ENCODE peak calls at places on chromosome 11, in seven cellular contexts. A is activated T-cell treated with anti-CD3 and anti-CD28 coated beads for 48 hours, O is EL, P is psoas muscle, R is brain microvascular endothelial cell, K is AG10803, U is H54. T is an unnamed sample.

GRCh38 chr11:111604392-111605009 is 2.3 kb downstream of the SIK2 start:
- DNase-seq in R (peak), K (peak), P (no peak), O (peak), A (no peak), U (no peak), T (peak)

GRCh38 chr11:19670030-19670761 is 42.4 kb upstream of the NAV2 start:
- DNase-seq in P (no peak), K (peak), U (peak), A (no peak), R (peak), O (peak), T (no peak)

GRCh38 chr11:59195596-59195995 is 17.1 kb downstream of the MPEG1 start:
- DNase-seq in R (no peak), P (no peak), K (no peak), A (no peak), O (no peak), U (no peak), T (no peak)

GRCh38 chr11:121055076-121055475 is 31.2 kb downstream of the TBCEL start:
- DNase-seq in R (no peak), P (no peak), U (no peak), K (no peak), A (no peak), O (no peak), T (no peak)

GRCh38 chr11:19959210-19959609 is 201.1 kb downstream of the DBX1 start:
- DNase-seq in U (no peak), K (no peak), P (no peak), R (no peak), O (no peak), A (no peak), T (no peak)

GRCh38 chr11:130522284-130522961 is 74.0 kb downstream of the ADAMTS15 start:
- DNase-seq in P (peak), A (no peak), O (peak), R (peak), U (peak), K (peak), T (peak)

GRCh38 chr11:102843474-102843873 is at the start of gene MMP3:
- DNase-seq in O (peak), P (no peak), K (peak), R (no peak), U (no peak), A (no peak), T (no peak)

GRCh38 chr11:1983601-1983961 is 14.1 kb downstream of the H19 start:
- DNase-seq in R (no peak), O (no peak), K (no peak), U (no peak), P (peak), A (no peak), T (no peak)

GRCh38 chr11:8386134-8386864 is 122.6 kb upstream of the LMO1 start:
- DNase-seq in A (no peak), K (no peak), P (no peak), U (no peak), R (no peak), O (no peak), T (no peak)

GRCh38 chr11:117230981-117231636 is 764 bp downstream of the PCSK7 start:
- DNase-seq in O (no peak), K (no peak), P (no peak), R (no peak), A (no peak), U (no peak), T (no peak)

GRCh38 chr11:20035701-20036601 is 124.3 kb downstream of the DBX1 start:
- DNase-seq in U (peak), P (no peak), O (peak), K (peak), A (no peak), R (peak), T (no peak)

GRCh38 chr11:46308632-46309419 is 31.4 kb downstream of the CREB3L1 start:
- DNase-seq in K (peak), A (peak), R (peak), P (peak), O (peak), U (peak), T (peak)

GRCh38 chr11:132429685-132430084 is 1059.3 kb downstream of the NTM start:
- DNase-seq in A (no peak), U (no peak), K (no peak), O (no peak), P (no peak), R (no peak), T (no peak)

GRCh38 chr11:19183641-19184040 is 18.1 kb downstream of the CSRP3 start:
- DNase-seq in U (no peak), A (no peak), O (no peak), P (no peak), K (no peak), R (no peak), T (peak)

GRCh38 chr11:62256281-62256680 is 13.7 kb upstream of the SCGB2A2 start:
- DNase-seq in P (no peak), U (no peak), K (no peak), R (no peak), A (no peak), O (no peak), T (no peak)

GRCh38 chr11:34157163-34157562 is 51.7 kb downstream of the NAT10 start:
- DNase-seq in K (no peak), P (peak), A (no peak), R (no peak), U (no peak), O (no peak), T (no peak)

GRCh38 chr11:765025-765801 is 12.1 kb downstream of the GATD1 start:
- DNase-seq in O (peak), P (peak), A (peak), U (no peak), K (peak), R (peak), T (peak)

GRCh38 chr11:70306586-70307033 is 36.1 kb downstream of the PPFIA1 start:
- DNase-seq in K (no peak), P (no peak), R (no peak), U (no peak), O (no peak), A (no peak), T (peak)

GRCh38 chr11:76236092-76237026 is 30.1 kb upstream of the WNT11 start:
- DNase-seq in O (peak), K (peak), P (no peak), A (peak), U (peak), R (peak), T (peak)

GRCh38 chr11:35714882-35715612 is 52.5 kb downstream of the TRIM44 start:
- DNase-seq in R (peak), P (no peak), K (peak), U (peak), O (peak), A (peak), T (no peak)

GRCh38 chr11:48096588-48097525 is 116.5 kb downstream of the PTPRJ start:
- DNase-seq in A (no peak), R (no peak), K (no peak), U (no peak), P (no peak), O (no peak), T (no peak)

GRCh38 chr11:77705195-77705876 is 67.7 kb upstream of the CLNS1A start:
- DNase-seq in P (no peak), U (peak), O (peak), A (no peak), K (peak), R (peak), T (peak)

GRCh38 chr11:820655-821512 is 2.2 kb downstream of the PNPLA2 start:
- DNase-seq in R (no peak), U (peak), P (peak), O (peak), A (no peak), K (peak), T (no peak)

GRCh38 chr11:133598879-133599278 is 66.6 kb upstream of the OPCML start:
- DNase-seq in R (no peak), U (no peak), K (no peak), P (no peak), O (no peak), A (no peak), T (no peak)

GRCh38 chr11:122676638-122677037 is 21.1 kb downstream of the UBASH3B start:
- DNase-seq in O (no peak), R (no peak), K (no peak), P (no peak), A (no peak), U (no peak), T (no peak)

GRCh38 chr11:24496371-24496727 is 504 bp upstream of the LUZP2 start:
- DNase-seq in R (no peak), K (no peak), O (no peak), A (no peak), U (no peak), P (no peak), T (no peak)

GRCh38 chr11:10654211-10655150 is 39.1 kb downstream of the IRAG1 start:
- DNase-seq in O (peak), A (no peak), R (no peak), K (peak), P (no peak), U (peak), T (peak)

GRCh38 chr11:72015511-72016061 is 16.9 kb downstream of the IL18BP start:
- DNase-seq in U (no peak), R (peak), K (no peak), A (no peak), O (no peak), P (no peak), T (peak)

GRCh38 chr11:104650234-104650633 is 248.0 kb downstream of the CASP12 start:
- DNase-seq in P (no peak), U (no peak), K (no peak), R (no peak), O (no peak), A (peak), T (no peak)

GRCh38 chr11:19498986-19499669 is 213.5 kb upstream of the NAV2 start:
- DNase-seq in A (no peak), O (peak), P (no peak), R (peak), K (peak), U (peak), T (no peak)

GRCh38 chr11:97888641-97889040 is 1132.1 kb upstream of the CNTN5 start:
- DNase-seq in U (no peak), K (no peak), A (no peak), R (no peak), O (no peak), P (no peak), T (no peak)

GRCh38 chr11:73866586-73866996 is 10.1 kb downstream of the COA4 start:
- DNase-seq in R (peak), P (no peak), U (peak), O (peak), A (no peak), K (peak), T (no peak)

GRCh38 chr11:69834811-69835800 is 15.9 kb upstream of the FGF3 start:
- DNase-seq in A (no peak), U (no peak), K (no peak), P (no peak), O (no peak), R (no peak), T (no peak)

GRCh38 chr11:36213050-36213840 is 76.0 kb downstream of the COMMD9 start:
- DNase-seq in K (no peak), O (no peak), P (no peak), R (no peak), U (no peak), A (no peak), T (no peak)

GRCh38 chr11:216081-216974 is 8.8 kb downstream of the RIC8A start:
- DNase-seq in P (no peak), K (no peak), U (no peak), A (no peak), O (no peak), R (no peak), T (no peak)

GRCh38 chr11:6201486-6201885 is 2.5 kb downstream of the OR52W1 start:
- DNase-seq in K (peak), A (no peak), R (no peak), P (no peak), O (no peak), U (no peak), T (peak)

GRCh38 chr11:44568706-44569473 is 3.4 kb downstream of the CD82 start:
- DNase-seq in U (peak), R (peak), O (peak), K (peak), P (peak), A (peak), T (peak)

GRCh38 chr11:107076832-107077231 is 58.6 kb upstream of the GUCY1A2 start:
- DNase-seq in P (no peak), R (no peak), O (no peak), U (no peak), K (no peak), A (no peak), T (no peak)